ENCODE peak calls at places on chromosomes 2 and 18, in eight cellular contexts. D, C, V, P, Z, K, T and W are unnamed samples.
A peak's percentile ranks its signal among the peaks of the same experiment; 100 is the strongest.

GRCh38 chr2:120814352-120814751 is 78.7 kb downstream of the GLI2 start:
- DNase-seq in V (no peak), P (no peak), K (no peak), Z (no peak), D (no peak), T (no peak), C (no peak), W (no peak)

GRCh38 chr2:17300141-17300540 is 218.1 kb downstream of the RAD51AP2 start:
- DNase-seq in K (no peak), P (peak; percentile 90), T (no peak), C (no peak), V (peak; percentile 5), D (no peak), Z (no peak), W (no peak)

GRCh38 chr2:191839918-191840804 is 6.7 kb downstream of the CAVIN2 start:
- DNase-seq in D (no peak), Z (no peak), P (no peak), C (no peak), K (no peak), V (no peak), T (no peak), W (no peak)

GRCh38 chr2:46446871-46447568 is 32.3 kb upstream of the TMEM247 start:
- DNase-seq in K (no peak), P (peak; percentile 89), V (no peak), D (no peak), C (no peak), T (no peak), Z (no peak), W (no peak)

GRCh38 chr2:140695163-140695562 is 1435.7 kb downstream of the LRP1B start:
- DNase-seq in V (peak; percentile 81), K (no peak), D (no peak), T (no peak), C (peak; percentile 51), P (peak; percentile 95), Z (no peak), W (no peak)

GRCh38 chr2:86281066-86281700 is 56.2 kb downstream of the REEP1 start:
- DNase-seq in Z (no peak), T (peak; percentile 3), D (no peak), K (no peak), C (no peak), V (no peak), P (no peak), W (no peak)

GRCh38 chr2:45124456-45124855 is 115.2 kb upstream of the SIX2 start:
- DNase-seq in C (no peak), V (no peak), P (no peak), T (no peak), K (no peak), D (no peak), Z (no peak), W (no peak)

GRCh38 chr2:188892632-188893031 is 81.5 kb upstream of the COL3A1 start:
- DNase-seq in P (peak; percentile 86), T (no peak), D (no peak), K (no peak), C (no peak), V (no peak), Z (no peak), W (no peak)

GRCh38 chr2:179422037-179422643 is 157.5 kb upstream of the SESTD1 start:
- DNase-seq in V (peak; percentile 84), Z (peak; percentile 76), P (peak; percentile 81), T (peak; percentile 75), C (peak; percentile 92), K (peak; percentile 62), D (no peak), W (no peak)

GRCh38 chr2:222939208-222939846 is 78.5 kb downstream of the ACSL3 start:
- DNase-seq in Z (peak; percentile 23), P (peak; percentile 78), D (peak; percentile 15), C (peak; percentile 95), K (no peak), V (peak; percentile 81), T (peak; percentile 76), W (peak; percentile 38)

GRCh38 chr2:174835797-174836255 is 71.6 kb upstream of the CHRNA1 start:
- DNase-seq in K (no peak), V (peak; percentile 11), D (no peak), Z (no peak), T (no peak), C (no peak), P (peak; percentile 97), W (no peak)

GRCh38 chr2:62787381-62787780 is 81.9 kb downstream of the EHBP1 start:
- DNase-seq in C (no peak), K (no peak), P (peak; percentile 74), Z (no peak), T (no peak), V (peak; percentile 59), D (no peak), W (no peak)

GRCh38 chr2:147231607-147232006 is 613.2 kb upstream of the ACVR2A start:
- DNase-seq in V (no peak), T (no peak), D (no peak), C (no peak), K (no peak), P (no peak), Z (no peak), W (no peak)

GRCh38 chr18:58228762-58229161 is 184.7 kb downstream of the NEDD4L start:
- DNase-seq in V (no peak), K (no peak), C (no peak), T (no peak), P (no peak), D (no peak), Z (no peak), W (no peak)

GRCh38 chr18:79397288-79397829 is 1.6 kb downstream of the NFATC1 start:
- DNase-seq in V (no peak), C (no peak), D (no peak), Z (no peak), K (peak; percentile 4), T (no peak), P (no peak), W (no peak)

GRCh38 chr2:215137329-215137686 is 1.1 kb downstream of the ABCA12 start:
- DNase-seq in T (no peak), Z (no peak), P (no peak), D (no peak), K (no peak), C (no peak), V (no peak), W (no peak)

GRCh38 chr2:102027036-102027702 is 35.4 kb downstream of the IL1R2 start:
- DNase-seq in C (no peak), P (peak; percentile 79), D (no peak), V (no peak), Z (no peak), T (no peak), K (no peak), W (no peak)

GRCh38 chr18:3088444-3088843 is 75.5 kb upstream of the LPIN2 start:
- DNase-seq in T (no peak), D (no peak), V (no peak), C (no peak), P (peak; percentile 9), Z (no peak), K (no peak), W (no peak)

GRCh38 chr2:99488587-99488998 is 1.2 kb downstream of the REV1 start:
- DNase-seq in P (peak; percentile 32), C (no peak), T (peak; percentile 44), K (no peak), V (peak; percentile 54), D (no peak), Z (no peak), W (no peak)

GRCh38 chr18:46899274-46899948 is 17.9 kb downstream of the PIAS2 start:
- DNase-seq in D (no peak), T (no peak), C (peak; percentile 73), V (no peak), K (no peak), P (peak; percentile 13), Z (no peak), W (no peak)

DNA sequence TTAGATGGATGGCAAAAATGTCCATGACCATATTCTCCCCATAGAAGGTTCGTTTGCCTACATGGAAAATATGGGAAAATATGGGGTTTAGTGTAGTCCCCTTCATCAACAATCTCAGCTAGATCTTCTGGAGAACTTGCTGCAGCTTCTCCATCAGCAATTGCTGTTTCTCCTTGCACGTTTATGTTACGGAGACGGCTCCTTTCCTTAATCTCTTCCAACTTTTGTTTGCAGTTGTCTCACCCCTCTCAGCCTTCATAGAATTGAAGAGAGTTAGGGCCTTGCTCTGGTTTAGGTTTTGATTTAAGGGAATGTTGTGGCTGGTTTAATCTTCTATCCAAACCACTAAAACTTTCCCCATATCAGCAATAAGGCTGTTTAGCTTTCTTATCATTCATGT is 28.9 kb downstream of the MYCN start:
- DNase-seq in C (no peak), T (no peak), V (no peak), Z (no peak), K (no peak), D (no peak), P (no peak), W (no peak)
- H3K9me3 ChIP-seq in C (no peaks in the 10 kb centered on the region), T (no peaks in the 10 kb centered on the region), V (no peaks in the 10 kb centered on the region), Z (no peaks in the 10 kb centered on the region), K (no peaks in the 10 kb centered on the region), D (no peaks in the 10 kb centered on the region), P (no peaks in the 10 kb centered on the region), W (no peaks in the 10 kb centered on the region)

GRCh38 chr18:73279499-73279898 is 411.7 kb upstream of the NETO1 start:
- DNase-seq in V (peak; percentile 41), K (no peak), Z (no peak), D (no peak), T (no peak), C (no peak), P (no peak), W (no peak)

GRCh38 chr18:73288813-73289212 is 421.0 kb upstream of the NETO1 start:
- DNase-seq in T (no peak), P (no peak), K (no peak), Z (no peak), D (no peak), C (no peak), V (peak; percentile 75), W (no peak)

GRCh38 chr18:73283032-73283431 is 415.2 kb upstream of the NETO1 start:
- DNase-seq in Z (no peak), K (no peak), T (no peak), P (no peak), V (peak; percentile 94), C (no peak), D (no peak), W (no peak)

GRCh38 chr18:73283788-73284187 is 416.0 kb upstream of the NETO1 start:
- DNase-seq in V (peak; percentile 97), D (no peak), T (no peak), C (no peak), P (peak; percentile 10), Z (no peak), K (no peak), W (no peak)
- H3K9me3 ChIP-seq in V (no peaks in the 10 kb centered on the region), D (no peaks in the 10 kb centered on the region), T (no peaks in the 10 kb centered on the region), C (no peaks in the 10 kb centered on the region), P (no peaks in the 10 kb centered on the region), Z (no peaks in the 10 kb centered on the region), K (no peaks in the 10 kb centered on the region), W (no peaks in the 10 kb centered on the region)

GRCh38 chr18:13597068-13597467 is 129.3 kb downstream of the FAM210A start:
- DNase-seq in P (peak; percentile 3), T (no peak), K (no peak), V (no peak), Z (no peak), C (no peak), D (no peak), W (no peak)
- H3K9me3 ChIP-seq in P (no peaks in the 10 kb centered on the region), T (no peaks in the 10 kb centered on the region), K (no peaks in the 10 kb centered on the region), V (peaks cover 20% of the 10 kb centered on the region), Z (no peaks in the 10 kb centered on the region), C (peaks cover 31% of the 10 kb centered on the region), D (peaks cover 33% of the 10 kb centered on the region), W (peaks cover 18% of the 10 kb centered on the region)

DNA sequence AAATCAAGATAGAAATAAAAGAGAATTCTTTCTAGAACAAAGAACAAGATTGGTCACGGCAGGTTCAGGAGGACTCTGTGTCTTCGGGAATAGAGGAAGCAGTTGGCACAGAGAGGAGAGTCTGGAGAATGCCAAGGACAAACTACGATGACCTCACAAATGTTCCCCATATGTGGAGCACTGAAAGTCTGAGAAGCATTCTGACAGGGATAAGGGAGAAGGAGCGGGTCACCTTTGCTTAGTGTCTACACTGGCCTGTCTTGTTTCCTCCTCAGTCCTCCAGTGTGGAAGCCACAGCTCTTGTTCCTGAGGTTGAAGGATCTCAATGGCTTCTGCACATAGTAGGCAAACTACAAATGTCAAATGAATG is 338.8 kb downstream of the MYCN start:
- DNase-seq in K (no peak), C (no peak), P (no peak), Z (no peak), V (no peak), D (no peak), T (no peak), W (no peak)
- H3K9me3 ChIP-seq in K (no peaks in the 10 kb centered on the region), C (no peaks in the 10 kb centered on the region), P (no peaks in the 10 kb centered on the region), Z (no peaks in the 10 kb centered on the region), V (no peaks in the 10 kb centered on the region), D (no peaks in the 10 kb centered on the region), T (no peaks in the 10 kb centered on the region), W (no peaks in the 10 kb centered on the region)